ENCODE peak calls at places on chromosome 22, in seven cellular contexts. D is HepG2, Q is SK-N-SH, O is HCT116, G is K562, M is GM12878, U is H1. K is an unnamed sample.

GRCh38 chr22:46213052-46213451 is 37.0 kb downstream of the CDPF1 start:
- DNase-seq in D (no peak), Q (no peak), O (no peak), G (no peak), M (no peak), U (no peak), K (no peak)

GRCh38 chr22:27105142-27106025 is 448.0 kb downstream of the MIAT start:
- DNase-seq in D (no peak), Q (no peak), O (no peak), G (no peak), M (no peak), U (no peak), K (no peak)

GRCh38 chr22:45317551-45318167 is 7.9 kb downstream of the FAM118A start:
- DNase-seq in D (no peak), Q (peak; percentile 70), O (no peak), G (no peak), M (no peak), U (peak; percentile 54), K (no peak)

GRCh38 chr22:20552913-20553401 is 45.5 kb downstream of the MED15 start:
- DNase-seq in D (peak; percentile 84), Q (no peak), O (no peak), G (no peak), M (no peak), U (no peak), K (no peak)

GRCh38 chr22:33565580-33565995 is 354.7 kb downstream of the LARGE1 start:
- DNase-seq in D (no peak), Q (no peak), O (no peak), G (no peak), M (no peak), U (no peak), K (no peak)

GRCh38 chr22:37218771-37219411 is 6.6 kb upstream of the SSTR3 start:
- DNase-seq in D (no peak), Q (no peak), O (no peak), G (no peak), M (peak; percentile 99), U (no peak), K (no peak)

GRCh38 chr22:50184004-50184461 is 1.7 kb upstream of the TRABD start:
- DNase-seq in D (peak; percentile 55), Q (no peak), O (no peak), G (peak; percentile 36), M (no peak), U (no peak), K (peak; percentile 72)

GRCh38 chr22:28043269-28043668 is 124.2 kb upstream of the PITPNB start:
- DNase-seq in D (no peak), Q (peak; percentile 52), O (no peak), G (no peak), M (no peak), U (no peak), K (no peak)

GRCh38 chr22:30969532-30970355 is 679 bp downstream of the TUG1 start:
- DNase-seq in D (peak; percentile 12), Q (no peak), O (no peak), G (peak; percentile 56), M (no peak), U (no peak), K (peak; percentile 9)

GRCh38 chr22:20519558-20519957 is 12.1 kb downstream of the MED15 start:
- DNase-seq in D (no peak), Q (no peak), O (no peak), G (no peak), M (no peak), U (no peak), K (no peak)

GRCh38 chr22:30045901-30046715 is 34.2 kb upstream of the HORMAD2 start:
- DNase-seq in D (no peak), Q (no peak), O (no peak), G (no peak), M (no peak), U (no peak), K (no peak)

GRCh38 chr22:50544078-50544745 is 1.5 kb upstream of the KLHDC7B start:
- DNase-seq in D (no peak), Q (peak; percentile 83), O (no peak), G (no peak), M (no peak), U (peak; percentile 95), K (peak; percentile 77)

GRCh38 chr22:28832731-28833130 is 32.4 kb upstream of the XBP1 start:
- DNase-seq in D (no peak), Q (no peak), O (no peak), G (no peak), M (no peak), U (no peak), K (no peak)

GRCh38 chr22:44824271-44824670 is 71.9 kb downstream of the ARHGAP8 start:
- DNase-seq in D (no peak), Q (no peak), O (no peak), G (no peak), M (no peak), U (no peak), K (no peak)

GRCh38 chr22:21055880-21056319 is 10.2 kb downstream of the LRRC74B start:
- DNase-seq in D (no peak), Q (no peak), O (no peak), G (peak; percentile 84), M (no peak), U (peak; percentile 54), K (no peak)

GRCh38 chr22:20542055-20542454 is 34.6 kb downstream of the MED15 start:
- DNase-seq in D (no peak), Q (no peak), O (no peak), G (no peak), M (no peak), U (no peak), K (no peak)

GRCh38 chr22:41994506-41994905 is 4.1 kb upstream of the WBP2NL start:
- DNase-seq in D (no peak), Q (no peak), O (no peak), G (no peak), M (no peak), U (no peak), K (no peak)
- TF ChIP-seq JUND in D (no peak), Q (no peak), O (no peak), G (no peak), M (no peak), U (no peak), K (no peak)

GRCh38 chr22:49152146-49152929 is 675.3 kb downstream of the BRD1 start:
- DNase-seq in D (no peak), Q (peak; percentile 52), O (no peak), G (no peak), M (no peak), U (no peak), K (no peak)
- TF ChIP-seq JUND in D (no peak), Q (no peak), O (no peak), G (no peak), M (no peak), U (no peak), K (no peak)

DNA sequence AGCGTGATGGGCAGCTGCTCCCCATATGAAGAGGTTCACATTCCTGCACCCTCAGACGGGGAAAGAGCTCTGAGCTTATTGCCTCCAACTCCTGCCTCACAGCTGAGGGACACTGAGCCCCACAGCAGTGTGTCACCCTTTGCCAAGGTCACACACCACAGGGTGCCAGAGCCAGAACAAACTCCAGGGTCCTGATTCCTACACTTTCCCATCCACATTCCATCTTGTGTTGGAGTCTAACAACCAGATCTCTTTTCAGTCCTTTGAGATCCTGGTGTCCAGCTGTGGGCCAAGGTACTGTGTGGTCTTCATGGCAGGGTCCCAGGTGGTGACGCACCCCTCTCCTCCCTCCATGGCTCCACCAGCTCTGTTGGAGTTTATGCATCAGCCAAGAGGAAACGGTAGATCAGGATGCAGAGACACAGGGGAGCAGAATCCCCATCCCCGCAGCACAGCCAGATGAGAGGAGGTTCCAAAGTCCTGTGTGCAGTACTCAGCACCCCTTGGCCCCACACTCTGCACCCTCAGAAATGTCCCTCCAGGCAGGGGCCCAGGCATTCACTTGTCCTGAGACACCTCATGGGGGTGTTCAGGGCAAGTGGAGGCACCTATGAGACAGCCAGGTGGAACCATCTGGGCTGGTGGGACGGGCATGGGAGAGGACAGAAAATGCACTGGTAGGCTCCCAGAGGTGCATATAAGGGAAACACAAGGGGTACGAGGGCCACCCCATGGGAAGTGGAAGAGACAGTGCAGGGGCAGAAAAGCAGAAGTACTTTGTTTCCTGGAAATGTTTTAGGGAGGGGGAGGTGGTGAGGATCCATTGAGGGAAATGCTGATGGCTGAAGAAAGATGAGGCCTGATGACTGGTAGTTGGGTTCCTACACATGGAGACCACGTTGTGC is 32.6 kb upstream of the GNAZ start:
- DNase-seq in D (no peak), Q (no peak), O (no peak), G (no peak), M (no peak), U (no peak), K (no peak)
- TF ChIP-seq JUND in D (no peak), Q (no peak), O (no peak), G (no peak), M (no peak), U (no peak), K (no peak)

DNA sequence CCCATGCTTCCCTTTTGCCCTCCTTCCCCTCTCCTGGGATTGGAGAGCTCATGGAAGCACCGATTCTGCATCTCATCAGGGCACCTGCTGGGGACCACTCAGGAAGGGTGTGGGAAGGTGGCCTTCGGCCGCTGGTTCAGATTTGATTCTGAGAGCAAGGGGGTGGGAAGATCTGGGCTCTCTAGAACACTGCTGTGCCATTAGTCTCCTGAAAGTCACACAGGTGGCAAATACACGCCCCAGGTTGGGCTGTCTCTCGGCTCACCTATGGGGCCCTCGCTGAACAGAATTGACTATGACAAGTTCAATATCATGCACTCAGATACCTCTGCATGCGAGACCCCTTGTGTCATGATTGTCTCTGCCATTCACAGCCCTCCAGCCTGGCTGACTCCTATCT is 12.8 kb upstream of the APOBEC3A start:
- DNase-seq in D (no peak), Q (no peak), O (no peak), G (no peak), M (no peak), U (no peak), K (no peak)
- TF ChIP-seq JUND in D (no peak), Q (no peak), O (no peak), G (no peak), M (no peak), U (no peak), K (no peak)

GRCh38 chr22:36163497-36163896 is 2.9 kb upstream of the APOL3 start:
- DNase-seq in D (no peak), Q (no peak), O (no peak), G (no peak), M (no peak), U (no peak), K (no peak)

GRCh38 chr22:36162127-36163034 is 1.8 kb upstream of the APOL3 start:
- DNase-seq in D (no peak), Q (no peak), O (no peak), G (no peak), M (peak; percentile 70), U (no peak), K (no peak)

GRCh38 chr22:36164621-36165020 is 4.1 kb upstream of the APOL3 start:
- DNase-seq in D (no peak), Q (no peak), O (no peak), G (no peak), M (no peak), U (no peak), K (no peak)

GRCh38 chr22:36156515-36157419 is 3.8 kb downstream of the APOL3 start:
- DNase-seq in D (peak; percentile 41), Q (no peak), O (no peak), G (peak; percentile 54), M (no peak), U (no peak), K (no peak)

DNA sequence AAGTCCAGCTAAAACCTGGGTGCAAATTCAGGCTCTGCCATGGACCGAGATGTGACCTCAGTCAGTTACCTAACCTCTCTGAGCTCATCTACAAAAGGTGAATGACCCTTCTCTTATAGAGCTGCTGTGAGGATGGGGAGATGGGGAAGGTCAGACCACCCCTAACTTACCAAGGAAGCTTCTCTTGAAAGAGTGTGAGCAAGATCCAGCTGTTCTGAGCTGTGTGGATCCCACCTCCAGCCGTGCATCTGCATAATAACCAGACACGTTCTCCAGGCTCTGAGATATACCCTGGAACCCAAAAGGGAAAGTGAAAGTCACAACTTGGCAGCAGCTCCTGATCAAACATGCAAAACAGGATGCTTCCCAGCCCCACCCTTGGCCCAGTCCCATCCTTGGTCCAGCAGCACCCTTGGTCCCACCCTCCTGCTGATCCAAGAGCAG is at the start of gene APOL3:
- DNase-seq in D (no peak), Q (no peak), O (no peak), G (no peak), M (peak; percentile 60), U (no peak), K (peak; percentile 9)
- TF ChIP-seq JUND in D (no peak), Q (no peak), O (no peak), G (no peak), M (no peak), U (no peak), K (no peak)

K was measured in T47D.